ENCODE peak calls at places on chromosomes 3 and 15, in four cellular contexts. Y is mesendoderm, P is H9, V is H1. K is an unnamed sample.

GRCh38 chr3:57078366-57079220 is 18.1 kb downstream of the SPATA12 start:
- DNase-seq in V (no peak), P (peak), Y (peak), K (peak)

GRCh38 chr3:130820976-130821375 is 72.9 kb upstream of the ATP2C1 start:
- DNase-seq in V (no peak), P (no peak), Y (peak), K (peak)

GRCh38 chr15:73633991-73634495 is 854 bp upstream of the NPTN start:
- DNase-seq in P (no peak), Y (peak), V (no peak), K (peak)

GRCh38 chr3:10948326-10948725 is 44.2 kb upstream of the SLC6A1 start:
- DNase-seq in P (no peak), Y (no peak), V (no peak), K (no peak)

GRCh38 chr3:66393486-66394260 is 107.1 kb downstream of the LRIG1 start:
- DNase-seq in Y (no peak), P (no peak), V (no peak), K (peak)

GRCh38 chr15:72420580-72420979 is 22.5 kb downstream of the TMEM202 start:
- DNase-seq in Y (no peak), V (no peak), P (no peak), K (no peak)

GRCh38 chr3:25897019-25897418 is 107.1 kb downstream of the OXSM start:
- DNase-seq in V (no peak), P (peak), Y (peak), K (no peak)

GRCh38 chr3:69451594-69451993 is 65.7 kb upstream of the FRMD4B start:
- DNase-seq in Y (no peak), V (no peak), P (no peak), K (no peak)

GRCh38 chr3:169869484-169870304 is at the start of gene LRRC31:
- DNase-seq in Y (no peak), P (no peak), V (no peak), K (no peak)

GRCh38 chr15:66936115-66936863 is 129.1 kb upstream of the SMAD3 start:
- DNase-seq in V (no peak), P (no peak), Y (no peak), K (peak)

GRCh38 chr3:150035400-150035799 is 64.7 kb upstream of the PFN2 start:
- DNase-seq in P (peak), V (no peak), Y (peak), K (no peak)

GRCh38 chr15:89095556-89095955 is 7.3 kb downstream of the ABHD2 start:
- DNase-seq in Y (no peak), P (no peak), V (no peak), K (no peak)

GRCh38 chr15:89091667-89092220 is 3.5 kb downstream of the ABHD2 start:
- DNase-seq in V (no peak), Y (no peak), P (no peak), K (no peak)

GRCh38 chr15:89090791-89091666 is 2.8 kb downstream of the ABHD2 start:
- DNase-seq in V (no peak), Y (no peak), P (no peak), K (peak)

GRCh38 chr15:89095073-89095472 is 6.8 kb downstream of the ABHD2 start:
- DNase-seq in Y (no peak), V (no peak), P (no peak), K (no peak)

DNA sequence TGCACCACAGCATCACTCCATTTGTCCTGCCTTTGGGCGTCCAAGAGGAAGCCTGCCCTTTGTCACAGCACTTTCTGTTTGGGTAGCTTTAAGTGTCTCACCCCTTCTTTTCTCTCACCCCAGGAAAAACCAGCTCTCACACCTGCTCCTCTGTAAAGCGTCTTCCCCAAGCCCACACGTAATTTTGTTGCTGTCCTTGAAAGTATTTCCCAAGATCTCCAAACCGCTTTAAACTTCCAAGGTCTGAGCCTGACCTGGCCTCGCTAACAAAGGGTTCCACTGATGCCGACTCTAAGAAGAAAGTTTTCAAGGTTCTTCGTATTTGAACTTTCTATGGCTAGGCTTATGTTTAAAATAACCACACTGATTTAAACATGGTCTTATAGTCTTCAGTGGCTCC is 5.3 kb downstream of the ABHD2 start:
- DNase-seq in V (no peak), Y (no peak), P (no peak), K (no peak)
- H3K56ac ChIP-seq in V (no peak), Y (no peak), P (no peak), K (no peak)

DNA sequence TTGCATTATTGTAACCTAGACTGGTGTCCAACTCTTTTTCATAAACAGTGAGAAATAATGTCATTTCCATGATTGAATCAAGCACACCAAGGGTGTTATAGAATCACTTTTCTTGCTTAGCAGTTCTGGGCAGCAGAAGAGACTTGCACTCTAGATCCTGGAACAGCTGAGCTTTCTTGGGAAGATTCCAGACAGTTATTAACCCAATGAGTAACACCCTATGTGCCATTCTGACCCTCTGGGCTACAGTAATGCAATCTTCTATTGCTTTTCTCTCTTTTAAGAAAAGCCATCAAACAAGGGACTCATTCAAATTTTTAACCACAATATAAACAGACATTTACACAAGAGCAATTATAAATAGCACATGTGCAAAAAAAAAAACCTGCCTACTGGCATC is 39.3 kb upstream of the USP3 start:
- DNase-seq in P (no peak), Y (no peak), V (no peak), K (peak)
- H4K5ac ChIP-seq in P (no peak), Y (peak), V (no peak), K (no peak)

GRCh38 chr15:62521396-62521795 is 356.3 kb upstream of the C2CD4B start:
- DNase-seq in V (no peak), P (no peak), Y (peak), K (no peak)
- H3K56ac ChIP-seq in V (no peak), P (no peak), Y (peak), K (no peak)

DNA sequence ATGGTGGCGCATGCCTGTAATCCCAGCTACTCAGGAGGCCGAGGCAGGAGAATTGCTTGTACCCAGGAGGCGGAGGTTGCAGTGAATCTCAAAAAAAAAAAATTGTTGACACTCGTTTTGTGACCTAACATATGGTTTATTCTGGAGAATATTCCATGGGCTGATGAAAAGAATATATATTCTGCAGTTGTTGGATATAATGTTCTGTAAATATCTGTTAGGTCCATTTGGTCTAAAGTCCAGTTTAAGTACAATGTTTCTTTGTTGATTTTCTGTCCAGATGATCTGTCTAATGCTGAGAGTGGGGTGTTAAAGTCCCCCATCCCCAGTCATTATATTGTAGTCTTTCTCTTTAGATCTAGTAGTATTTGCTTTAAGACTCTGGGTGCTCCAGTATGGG is 15.6 kb downstream of the IL20RB start:
- DNase-seq in Y (no peak), P (no peak), V (no peak), K (no peak)
- H4K5ac ChIP-seq in Y (no peak), P (no peak), V (no peak), K (no peak)

GRCh38 chr3:6860149-6860548 is 766 bp upstream of the GRM7 start:
- DNase-seq in Y (peak), V (no peak), P (peak), K (no peak)

GRCh38 chr3:6861331-6861988 is 545 bp downstream of the GRM7 start:
- DNase-seq in V (no peak), P (peak), Y (peak), K (no peak)

GRCh38 chr3:6862880-6863195 is 1.9 kb downstream of the GRM7 start:
- DNase-seq in Y (no peak), V (no peak), P (no peak), K (no peak)

GRCh38 chr3:6860911-6861330 is at the start of gene GRM7:
- DNase-seq in Y (peak), V (no peak), P (peak), K (no peak)

DNA sequence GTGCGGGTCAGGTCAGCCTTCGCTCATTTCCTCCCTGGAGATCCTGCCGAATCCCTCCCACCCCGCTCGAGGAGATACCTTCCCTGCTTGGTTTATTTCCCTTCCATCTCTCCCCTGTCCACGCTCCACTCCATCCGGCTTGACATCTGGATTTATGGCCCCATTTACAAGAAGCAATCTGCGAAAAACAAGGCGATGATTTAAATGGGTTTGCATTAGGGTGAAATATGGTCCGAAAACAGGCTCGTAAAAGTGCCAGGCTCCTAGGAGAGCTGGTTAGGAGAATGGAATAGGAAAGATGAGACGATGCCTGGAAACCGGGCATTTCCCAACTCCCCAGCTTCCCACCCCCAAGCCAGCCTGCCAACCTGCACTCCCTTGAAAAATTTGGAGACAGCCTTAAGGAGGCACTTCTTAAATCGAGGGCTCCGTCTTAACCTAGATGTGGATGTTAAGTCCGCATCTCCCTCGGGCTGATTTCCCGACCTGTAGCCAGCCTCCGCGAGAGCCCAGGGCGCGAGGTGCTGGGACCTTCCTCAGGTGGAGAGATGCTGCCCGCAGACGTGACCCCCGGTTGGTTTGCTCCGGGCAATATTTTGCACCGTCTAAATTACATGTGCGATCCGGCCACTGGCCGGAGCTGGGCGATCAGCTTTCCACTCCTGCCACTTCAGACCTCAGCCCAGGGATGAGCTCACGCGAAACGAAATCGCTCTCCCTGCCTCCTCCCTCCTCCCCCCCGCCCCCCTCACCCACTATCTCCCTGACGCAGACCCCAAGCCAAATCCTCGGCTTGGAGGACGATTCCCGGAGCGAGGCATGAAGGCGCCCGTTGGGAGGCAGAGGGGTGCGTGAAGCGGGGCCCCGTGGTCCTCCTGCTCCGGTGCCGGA is 1.3 kb downstream of the GRM7 start:
- DNase-seq in V (no peak), P (peak), Y (peak), K (no peak)
- H3K56ac ChIP-seq in V (no peak), P (no peak), Y (no peak), K (no peak)

GRCh38 chr3:13252207-13252606 is 167.9 kb downstream of the NUP210 start:
- DNase-seq in P (no peak), Y (no peak), V (no peak), K (no peak)
- H4K5ac ChIP-seq in P (no peak), Y (no peak), V (no peak), K (no peak)